ENCODE peak calls at places on chromosomes 2 and 18, in seven cellular contexts. One of them, this sample, is unnamed.

GRCh38 chr2:97691166-97691565 is 21.7 kb downstream of the C2orf92 start:
- DNase-seq in HFF-Myc: no peak
- DNase-seq in spleen: no peak
- DNase-seq in RCC 7860: no peak
- DNase-seq in epithelial cell of proximal tubule: no peak
- DNase-seq in amygdala: no peak
- DNase-seq in astrocyte of the spinal cord: no peak
- DNase-seq in this sample: no peak

GRCh38 chr2:96891591-96892333 is 21.9 kb upstream of the SEMA4C start:
- DNase-seq in spleen: no peak
- DNase-seq in astrocyte of the spinal cord: peak
- DNase-seq in epithelial cell of proximal tubule: no peak
- DNase-seq in amygdala: no peak
- DNase-seq in HFF-Myc: no peak
- DNase-seq in RCC 7860: peak
- DNase-seq in this sample: peak

GRCh38 chr2:152098033-152098797 is 629 bp downstream of the CACNB4 start:
- DNase-seq in amygdala: no peak
- DNase-seq in astrocyte of the spinal cord: no peak
- DNase-seq in epithelial cell of proximal tubule: no peak
- DNase-seq in HFF-Myc: no peak
- DNase-seq in spleen: peak
- DNase-seq in RCC 7860: no peak
- DNase-seq in this sample: peak

GRCh38 chr2:82781516-82781915 is 1677.6 kb downstream of the SUCLG1 start:
- DNase-seq in RCC 7860: no peak
- DNase-seq in amygdala: no peak
- DNase-seq in astrocyte of the spinal cord: no peak
- DNase-seq in spleen: no peak
- DNase-seq in HFF-Myc: no peak
- DNase-seq in epithelial cell of proximal tubule: no peak
- DNase-seq in this sample: peak

GRCh38 chr2:44952143-44952805 is 10.8 kb downstream of the SIX3 start:
- DNase-seq in spleen: no peak
- DNase-seq in amygdala: peak
- DNase-seq in astrocyte of the spinal cord: peak
- DNase-seq in HFF-Myc: no peak
- DNase-seq in epithelial cell of proximal tubule: no peak
- DNase-seq in RCC 7860: no peak
- DNase-seq in this sample: peak

GRCh38 chr2:56040834-56041233 is 117.3 kb upstream of the EFEMP1 start:
- DNase-seq in RCC 7860: no peak
- DNase-seq in spleen: no peak
- DNase-seq in astrocyte of the spinal cord: no peak
- DNase-seq in HFF-Myc: no peak
- DNase-seq in epithelial cell of proximal tubule: no peak
- DNase-seq in amygdala: no peak
- DNase-seq in this sample: no peak

GRCh38 chr2:234269769-234270204 is 219.3 kb downstream of the SPP2 start:
- DNase-seq in epithelial cell of proximal tubule: no peak
- DNase-seq in amygdala: no peak
- DNase-seq in spleen: no peak
- DNase-seq in HFF-Myc: no peak
- DNase-seq in astrocyte of the spinal cord: no peak
- DNase-seq in RCC 7860: no peak
- DNase-seq in this sample: peak

GRCh38 chr2:198054299-198054698 is 249.9 kb downstream of the PLCL1 start:
- DNase-seq in spleen: no peak
- DNase-seq in HFF-Myc: no peak
- DNase-seq in epithelial cell of proximal tubule: no peak
- DNase-seq in astrocyte of the spinal cord: peak
- DNase-seq in amygdala: peak
- DNase-seq in RCC 7860: no peak
- DNase-seq in this sample: peak

GRCh38 chr18:62939433-62939832 is 224.1 kb downstream of the PHLPP1 start:
- DNase-seq in astrocyte of the spinal cord: no peak
- DNase-seq in amygdala: no peak
- DNase-seq in RCC 7860: no peak
- DNase-seq in HFF-Myc: no peak
- DNase-seq in spleen: no peak
- DNase-seq in epithelial cell of proximal tubule: no peak
- DNase-seq in this sample: no peak

GRCh38 chr2:140154711-140155110 is 1374.5 kb upstream of the NXPH2 start:
- DNase-seq in HFF-Myc: no peak
- DNase-seq in spleen: no peak
- DNase-seq in amygdala: no peak
- DNase-seq in astrocyte of the spinal cord: peak
- DNase-seq in epithelial cell of proximal tubule: no peak
- DNase-seq in RCC 7860: no peak
- DNase-seq in this sample: peak

GRCh38 chr2:21657475-21657874 is 533.7 kb downstream of the TDRD15 start:
- DNase-seq in epithelial cell of proximal tubule: no peak
- DNase-seq in RCC 7860: no peak
- DNase-seq in HFF-Myc: no peak
- DNase-seq in spleen: no peak
- DNase-seq in amygdala: no peak
- DNase-seq in astrocyte of the spinal cord: no peak
- DNase-seq in this sample: no peak

GRCh38 chr2:47629501-47630460 is 153.2 kb upstream of the MSH6 start:
- DNase-seq in spleen: no peak
- DNase-seq in amygdala: no peak
- DNase-seq in HFF-Myc: no peak
- DNase-seq in astrocyte of the spinal cord: no peak
- DNase-seq in epithelial cell of proximal tubule: no peak
- DNase-seq in RCC 7860: no peak
- DNase-seq in this sample: no peak

GRCh38 chr2:71006955-71007799 is 12.5 kb upstream of the TEX261 start:
- DNase-seq in astrocyte of the spinal cord: no peak
- DNase-seq in epithelial cell of proximal tubule: no peak
- DNase-seq in amygdala: no peak
- DNase-seq in spleen: peak
- DNase-seq in RCC 7860: no peak
- DNase-seq in HFF-Myc: no peak
- DNase-seq in this sample: no peak

GRCh38 chr18:11121426-11121825 is 27.9 kb downstream of the PIEZO2 start:
- DNase-seq in RCC 7860: no peak
- DNase-seq in HFF-Myc: no peak
- DNase-seq in epithelial cell of proximal tubule: no peak
- DNase-seq in spleen: no peak
- DNase-seq in amygdala: no peak
- DNase-seq in astrocyte of the spinal cord: no peak
- DNase-seq in this sample: no peak